ENCODE peak calls at places on chromosomes 13 and 19, in nine cellular contexts. O is anterior cingulate cortex; E is AG09319; A is globus pallidus; T is stimulated activated CD4-positive, alpha-beta T cell treated with anti-CD3 and anti-CD28 coated beads, Interleukin-2, amount 100 ng/mL, for 48 hours; K is left ventricle myocardium inferior; F is psoas muscle; R is T-cell; G is nephron progenitor cell. S is an unnamed sample.

GRCh38 chr13:114111577-114111976 is 20.8 kb downstream of the RASA3 start:
- DNase-seq in E (peak), K (no peak), T (no peak), F (peak), R (no peak), G (no peak), A (no peak), O (no peak), S (peak)

GRCh38 chr19:29851769-29852521 is 40.2 kb downstream of the CCNE1 start:
- DNase-seq in O (no peak), G (no peak), K (no peak), A (no peak), R (no peak), T (no peak), E (no peak), F (peak), S (no peak)

GRCh38 chr13:76917096-76917495 is 30.9 kb upstream of the KCTD12 start:
- DNase-seq in G (no peak), F (no peak), E (no peak), K (no peak), O (no peak), T (no peak), A (no peak), R (no peak), S (no peak)

GRCh38 chr19:8308891-8309291 is 733 bp upstream of the CD320 start:
- DNase-seq in G (no peak), R (no peak), T (no peak), A (no peak), F (peak), O (no peak), K (peak), E (no peak), S (no peak)

GRCh38 chr13:87295636-87296035 is 375.5 kb upstream of the SLITRK5 start:
- DNase-seq in E (no peak), A (no peak), F (no peak), G (no peak), K (no peak), O (no peak), T (no peak), R (no peak), S (no peak)

GRCh38 chr13:43728411-43728810 is 58.4 kb downstream of the ENOX1 start:
- DNase-seq in A (no peak), G (no peak), E (no peak), K (no peak), T (no peak), F (no peak), R (no peak), O (no peak), S (no peak)

GRCh38 chr19:34265221-34265650 is 10.9 kb downstream of the GARRE1 start:
- DNase-seq in R (no peak), O (no peak), E (no peak), A (no peak), K (peak), G (no peak), F (no peak), T (no peak), S (no peak)

GRCh38 chr13:50030315-50030714 is 15.1 kb downstream of the KCNRG start:
- DNase-seq in T (no peak), E (no peak), A (no peak), R (no peak), G (no peak), K (no peak), F (no peak), O (no peak), S (no peak)

GRCh38 chr19:50646074-50646807 is 3.0 kb upstream of the C19orf81 start:
- DNase-seq in K (no peak), R (no peak), F (no peak), E (no peak), T (no peak), A (no peak), O (no peak), G (no peak), S (no peak)

GRCh38 chr13:21549633-21550032 is 54.3 kb downstream of the MICU2 start:
- DNase-seq in A (no peak), O (no peak), F (no peak), K (no peak), R (no peak), T (no peak), E (no peak), G (no peak), S (no peak)

GRCh38 chr19:32287811-32288227 is 57.6 kb upstream of the ZNF507 start:
- DNase-seq in F (peak), E (peak), G (peak), K (peak), O (peak), R (no peak), A (peak), T (peak), S (peak)

GRCh38 chr19:40586611-40587010 is 9.9 kb downstream of the SHKBP1 start:
- DNase-seq in T (no peak), E (no peak), R (no peak), O (no peak), K (no peak), F (no peak), A (no peak), G (no peak), S (no peak)

GRCh38 chr19:18715416-18715815 is 31.9 kb downstream of the CRTC1 start:
- DNase-seq in G (no peak), R (no peak), E (no peak), F (no peak), O (no peak), T (no peak), A (no peak), K (no peak), S (no peak)

GRCh38 chr19:16324384-16325160 is at the start of gene KLF2:
- DNase-seq in G (peak), F (peak), E (peak), T (peak), K (peak), O (peak), R (peak), A (peak), S (peak)

GRCh38 chr19:31500540-31500830 is 151.2 kb upstream of the TSHZ3 start:
- DNase-seq in K (no peak), T (no peak), G (no peak), A (no peak), F (no peak), O (no peak), R (no peak), E (no peak), S (no peak)

GRCh38 chr19:18789883-18790565 is 1.1 kb downstream of the COMP start:
- DNase-seq in T (no peak), F (no peak), R (no peak), A (no peak), O (no peak), G (peak), K (no peak), E (no peak), S (no peak)

GRCh38 chr19:48553676-48554384 is 1.9 kb downstream of the SULT2B1 start:
- DNase-seq in E (no peak), G (peak), K (no peak), T (no peak), A (no peak), O (no peak), R (no peak), F (peak), S (peak)

GRCh38 chr19:40771101-40771539 is 4.2 kb upstream of the MIA start:
- DNase-seq in K (no peak), T (no peak), G (no peak), O (no peak), R (no peak), E (no peak), A (no peak), F (no peak), S (no peak)

GRCh38 chr19:11142528-11143171 is 12.9 kb downstream of the SPC24 start:
- DNase-seq in E (peak), T (no peak), O (no peak), F (peak), G (peak), K (peak), R (no peak), A (no peak), S (peak)

GRCh38 chr13:33204130-33204927 is 81.2 kb downstream of the STARD13 start:
- DNase-seq in O (no peak), F (peak), R (no peak), K (peak), E (peak), G (no peak), T (no peak), A (no peak), S (peak)